ENCODE peak calls at places on chromosomes 13 and 19, in four cellular contexts. J, L, C and F are unnamed samples.
A peak's percentile ranks its signal among the peaks of the same experiment; 100 is the strongest.

GRCh38 chr13:75648446-75648845 is 12.3 kb downstream of the LMO7 start:
- DNase-seq in C (no peak), L (no peak), J (no peak), F (no peak)

GRCh38 chr19:34429553-34429952 is 1.4 kb downstream of the UBA2 start:
- DNase-seq in L (no peak), J (no peak), C (no peak), F (no peak)

GRCh38 chr13:44755872-44756271 is 179.7 kb upstream of the TSC22D1 start:
- DNase-seq in C (peak; percentile 18), J (no peak), L (no peak), F (no peak)

GRCh38 chr19:44809856-44810554 is 1.1 kb downstream of the BCAM start:
- DNase-seq in L (no peak), J (no peak), C (no peak), F (no peak)

GRCh38 chr13:109146912-109147624 is 517.7 kb downstream of the MYO16 start:
- DNase-seq in C (no peak), L (no peak), J (no peak), F (no peak)

GRCh38 chr19:35108730-35109129 is 6.9 kb upstream of the FXYD3 start:
- DNase-seq in J (no peak), C (no peak), L (no peak), F (no peak)

GRCh38 chr19:39339636-39340035 is 2.6 kb upstream of the SAMD4B start:
- DNase-seq in L (no peak), C (peak; percentile 20), J (no peak), F (no peak)

GRCh38 chr19:1271528-1272422 is 2.6 kb downstream of the CIRBP start:
- DNase-seq in J (no peak), L (no peak), C (no peak), F (peak; percentile 79)

GRCh38 chr19:3708207-3708931 is at the start of gene TJP3:
- DNase-seq in L (no peak), C (peak; percentile 75), J (no peak), F (no peak)

GRCh38 chr19:7658219-7658686 is 10.6 kb upstream of the RETN start:
- DNase-seq in J (no peak), L (peak; percentile 79), C (no peak), F (no peak)

GRCh38 chr13:35631666-35632065 is 155.2 kb upstream of the MAB21L1 start:
- DNase-seq in J (no peak), C (no peak), L (no peak), F (no peak)

GRCh38 chr13:35630551-35631275 is 154.2 kb upstream of the MAB21L1 start:
- DNase-seq in C (peak; percentile 52), L (no peak), J (peak; percentile 52), F (peak; percentile 5)
- TF ChIP-seq TARDBP in C (no peak), L (no peak), J (no peak), F (no peak)

GRCh38 chr13:31437975-31438374 is 238.2 kb downstream of the B3GLCT start:
- DNase-seq in C (no peak), J (no peak), L (peak; percentile 13), F (no peak)
- TF ChIP-seq TARDBP in C (no peak), J (no peak), L (no peak), F (no peak)

GRCh38 chr13:48411281-48412099 is 1.4 kb downstream of the LPAR6 start:
- DNase-seq in L (no peak), J (no peak), C (no peak), F (no peak)
- TF ChIP-seq TARDBP in L (no peak), J (no peak), C (no peak), F (no peak)

DNA sequence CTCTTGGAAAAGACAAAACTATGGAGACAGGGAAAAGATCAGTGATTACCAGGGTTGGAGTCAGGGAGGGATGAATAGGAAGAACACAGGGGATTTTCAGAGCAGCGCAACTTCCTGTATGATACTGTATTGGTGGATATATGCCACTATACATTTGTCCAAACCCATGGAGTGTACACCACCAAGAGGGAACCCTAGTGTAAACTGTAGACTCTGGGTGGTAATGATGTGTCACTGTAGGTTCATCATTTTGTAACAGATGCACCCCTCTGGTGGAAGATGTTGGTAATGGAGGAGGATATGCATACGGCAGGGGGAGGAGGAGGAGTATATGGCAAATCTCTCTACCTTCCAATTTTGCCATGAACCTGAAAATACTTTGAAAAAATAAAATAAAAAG is 68.1 kb downstream of the UFM1 start:
- DNase-seq in L (no peak), J (peak; percentile 32), C (peak; percentile 8), F (peak; percentile 25)
- TF ChIP-seq TARDBP in L (no peak), J (no peak), C (no peak), F (no peak)

GRCh38 chr19:55681131-55682087 is 6.4 kb downstream of the EPN1 start:
- DNase-seq in L (no peak), C (no peak), J (no peak), F (no peak)

GRCh38 chr19:55686311-55687050 is 11.5 kb downstream of the EPN1 start:
- DNase-seq in L (no peak), J (no peak), C (no peak), F (no peak)

GRCh38 chr19:55684946-55685681 is 10.1 kb downstream of the EPN1 start:
- DNase-seq in L (no peak), C (no peak), J (no peak), F (no peak)

GRCh38 chr19:55685776-55686175 is 10.8 kb downstream of the EPN1 start:
- DNase-seq in C (no peak), L (no peak), J (no peak), F (no peak)

GRCh38 chr19:55683449-55684261 is 8.6 kb downstream of the EPN1 start:
- DNase-seq in J (no peak), L (no peak), C (peak; percentile 90), F (no peak)
- TF ChIP-seq TARDBP in J (no peak), L (no peak), C (peak; percentile 45), F (no peak)

GRCh38 chr13:67018775-67019174 is 211.4 kb downstream of the PCDH9 start:
- DNase-seq in L (no peak), J (no peak), C (no peak), F (no peak)

GRCh38 chr13:67023088-67023893 is 206.8 kb downstream of the PCDH9 start:
- DNase-seq in L (no peak), J (no peak), C (no peak), F (peak; percentile 5)
- TF ChIP-seq TARDBP in L (no peak), J (no peak), C (no peak), F (no peak)

GRCh38 chr13:76936736-76937135 is 11.6 kb upstream of the ACOD1 start:
- DNase-seq in J (no peak), C (no peak), L (no peak), F (no peak)
- TF ChIP-seq TARDBP in J (no peak), C (no peak), L (no peak), F (no peak)

DNA sequence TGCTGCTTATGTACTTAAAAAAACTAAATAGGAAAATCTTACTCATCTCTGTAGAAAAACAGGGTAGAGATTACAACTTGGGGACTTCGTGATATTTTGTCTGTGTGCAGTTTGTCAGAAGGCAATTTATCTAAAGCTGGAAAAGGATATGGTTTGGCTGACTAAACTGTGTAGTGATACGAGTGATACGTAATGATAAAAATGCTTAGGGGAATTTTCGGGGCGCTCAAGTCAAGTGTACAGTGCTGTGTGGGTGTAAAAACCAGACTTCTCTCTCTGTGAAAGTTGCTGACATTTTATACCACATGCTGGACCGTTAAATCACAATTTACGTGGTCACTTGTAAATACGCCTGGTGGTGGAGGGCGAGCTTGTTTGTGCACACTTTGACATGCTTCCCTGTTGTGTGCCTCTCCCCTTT is 221.7 kb downstream of the KCNRG start:
- DNase-seq in C (no peak), L (peak; percentile 78), J (no peak), F (no peak)
- TF ChIP-seq TARDBP in C (no peak), L (no peak), J (no peak), F (no peak)